ENCODE peak calls at places on chromosomes 11 and 22, in ten cellular contexts. One of them, this sample, is unnamed.

GRCh38 chr11:8765294-8765693 is 82.7 kb downstream of the RPL27A start:
- DNase-seq in stimulated activated CD8-positive, alpha-beta memory T cell treated with anti-CD3 and anti-CD28 coated beads, Interleukin-15, amount 100 ng/mL, for 1 hour: no peak
- DNase-seq in activated CD8-positive, alpha-beta T cell treated with anti-CD3 and anti-CD28 coated beads, Interleukin-2, amount 10 ng/mL, durations not matched to agents 7 days and 5 days: no peak
- DNase-seq in WERI-Rb-1: no peak
- DNase-seq in activated CD4-positive, CD25-positive, alpha-beta regulatory T cell treated with anti-CD3 and anti-CD28 coated beads, Interleukin-2, amount 50 U/mL, for 72 hours: no peak
- DNase-seq in A673: peak; percentile 25
- DNase-seq in cerebellar cortex: no peak
- DNase-seq in non-pigmented ciliary epithelial cell: no peak
- DNase-seq in stimulated activated CD4-positive, alpha-beta T cell treated with anti-CD3 and anti-CD28 coated beads, Interleukin-15, amount 100 ng/mL, for 1 hour: no peak
- DNase-seq in progenitor cell of endocrine pancreas: no peak
- DNase-seq in this sample: no peak

GRCh38 chr11:63622318-63622717 is 8.1 kb upstream of the PLAAT3 start:
- DNase-seq in activated CD4-positive, CD25-positive, alpha-beta regulatory T cell treated with anti-CD3 and anti-CD28 coated beads, Interleukin-2, amount 50 U/mL, for 72 hours: no peak
- DNase-seq in cerebellar cortex: no peak
- DNase-seq in progenitor cell of endocrine pancreas: no peak
- DNase-seq in stimulated activated CD8-positive, alpha-beta memory T cell treated with anti-CD3 and anti-CD28 coated beads, Interleukin-15, amount 100 ng/mL, for 1 hour: no peak
- DNase-seq in A673: no peak
- DNase-seq in non-pigmented ciliary epithelial cell: no peak
- DNase-seq in stimulated activated CD4-positive, alpha-beta T cell treated with anti-CD3 and anti-CD28 coated beads, Interleukin-15, amount 100 ng/mL, for 1 hour: no peak
- DNase-seq in activated CD8-positive, alpha-beta T cell treated with anti-CD3 and anti-CD28 coated beads, Interleukin-2, amount 10 ng/mL, durations not matched to agents 7 days and 5 days: no peak
- DNase-seq in WERI-Rb-1: no peak
- DNase-seq in this sample: no peak

GRCh38 chr11:3225159-3225758 is 6.6 kb upstream of the MRGPRG start:
- DNase-seq in stimulated activated CD8-positive, alpha-beta memory T cell treated with anti-CD3 and anti-CD28 coated beads, Interleukin-15, amount 100 ng/mL, for 1 hour: no peak
- DNase-seq in cerebellar cortex: no peak
- DNase-seq in activated CD8-positive, alpha-beta T cell treated with anti-CD3 and anti-CD28 coated beads, Interleukin-2, amount 10 ng/mL, durations not matched to agents 7 days and 5 days: peak; percentile 12
- DNase-seq in non-pigmented ciliary epithelial cell: no peak
- DNase-seq in progenitor cell of endocrine pancreas: no peak
- DNase-seq in WERI-Rb-1: no peak
- DNase-seq in A673: no peak
- DNase-seq in stimulated activated CD4-positive, alpha-beta T cell treated with anti-CD3 and anti-CD28 coated beads, Interleukin-15, amount 100 ng/mL, for 1 hour: no peak
- DNase-seq in activated CD4-positive, CD25-positive, alpha-beta regulatory T cell treated with anti-CD3 and anti-CD28 coated beads, Interleukin-2, amount 50 U/mL, for 72 hours: peak; percentile 17
- DNase-seq in this sample: no peak

GRCh38 chr11:10455637-10456487 is 798 bp downstream of the AMPD3 start:
- DNase-seq in non-pigmented ciliary epithelial cell: peak; percentile 54
- DNase-seq in A673: no peak
- DNase-seq in progenitor cell of endocrine pancreas: no peak
- DNase-seq in stimulated activated CD4-positive, alpha-beta T cell treated with anti-CD3 and anti-CD28 coated beads, Interleukin-15, amount 100 ng/mL, for 1 hour: peak; percentile 64
- DNase-seq in activated CD4-positive, CD25-positive, alpha-beta regulatory T cell treated with anti-CD3 and anti-CD28 coated beads, Interleukin-2, amount 50 U/mL, for 72 hours: peak; percentile 68
- DNase-seq in activated CD8-positive, alpha-beta T cell treated with anti-CD3 and anti-CD28 coated beads, Interleukin-2, amount 10 ng/mL, durations not matched to agents 7 days and 5 days: peak; percentile 88
- DNase-seq in stimulated activated CD8-positive, alpha-beta memory T cell treated with anti-CD3 and anti-CD28 coated beads, Interleukin-15, amount 100 ng/mL, for 1 hour: peak; percentile 33
- DNase-seq in cerebellar cortex: no peak
- DNase-seq in WERI-Rb-1: peak; percentile 56
- DNase-seq in this sample: no peak

GRCh38 chr22:25514436-25514835 is 50.0 kb upstream of the GRK3 start:
- DNase-seq in non-pigmented ciliary epithelial cell: no peak
- DNase-seq in progenitor cell of endocrine pancreas: no peak
- DNase-seq in A673: no peak
- DNase-seq in stimulated activated CD8-positive, alpha-beta memory T cell treated with anti-CD3 and anti-CD28 coated beads, Interleukin-15, amount 100 ng/mL, for 1 hour: no peak
- DNase-seq in cerebellar cortex: no peak
- DNase-seq in activated CD8-positive, alpha-beta T cell treated with anti-CD3 and anti-CD28 coated beads, Interleukin-2, amount 10 ng/mL, durations not matched to agents 7 days and 5 days: no peak
- DNase-seq in WERI-Rb-1: no peak
- DNase-seq in activated CD4-positive, CD25-positive, alpha-beta regulatory T cell treated with anti-CD3 and anti-CD28 coated beads, Interleukin-2, amount 50 U/mL, for 72 hours: no peak
- DNase-seq in stimulated activated CD4-positive, alpha-beta T cell treated with anti-CD3 and anti-CD28 coated beads, Interleukin-15, amount 100 ng/mL, for 1 hour: no peak
- DNase-seq in this sample: no peak

GRCh38 chr11:57903441-57904123 is 120.1 kb upstream of the OR9Q1 start:
- DNase-seq in activated CD4-positive, CD25-positive, alpha-beta regulatory T cell treated with anti-CD3 and anti-CD28 coated beads, Interleukin-2, amount 50 U/mL, for 72 hours: no peak
- DNase-seq in stimulated activated CD4-positive, alpha-beta T cell treated with anti-CD3 and anti-CD28 coated beads, Interleukin-15, amount 100 ng/mL, for 1 hour: no peak
- DNase-seq in WERI-Rb-1: no peak
- DNase-seq in stimulated activated CD8-positive, alpha-beta memory T cell treated with anti-CD3 and anti-CD28 coated beads, Interleukin-15, amount 100 ng/mL, for 1 hour: peak; percentile 7
- DNase-seq in cerebellar cortex: no peak
- DNase-seq in non-pigmented ciliary epithelial cell: no peak
- DNase-seq in A673: no peak
- DNase-seq in activated CD8-positive, alpha-beta T cell treated with anti-CD3 and anti-CD28 coated beads, Interleukin-2, amount 10 ng/mL, durations not matched to agents 7 days and 5 days: peak; percentile 45
- DNase-seq in progenitor cell of endocrine pancreas: no peak
- DNase-seq in this sample: no peak

GRCh38 chr22:29163808-29164207 is 41.9 kb upstream of the EMID1 start:
- DNase-seq in progenitor cell of endocrine pancreas: no peak
- DNase-seq in stimulated activated CD8-positive, alpha-beta memory T cell treated with anti-CD3 and anti-CD28 coated beads, Interleukin-15, amount 100 ng/mL, for 1 hour: no peak
- DNase-seq in cerebellar cortex: no peak
- DNase-seq in activated CD4-positive, CD25-positive, alpha-beta regulatory T cell treated with anti-CD3 and anti-CD28 coated beads, Interleukin-2, amount 50 U/mL, for 72 hours: no peak
- DNase-seq in A673: no peak
- DNase-seq in non-pigmented ciliary epithelial cell: no peak
- DNase-seq in stimulated activated CD4-positive, alpha-beta T cell treated with anti-CD3 and anti-CD28 coated beads, Interleukin-15, amount 100 ng/mL, for 1 hour: no peak
- DNase-seq in WERI-Rb-1: no peak
- DNase-seq in activated CD8-positive, alpha-beta T cell treated with anti-CD3 and anti-CD28 coated beads, Interleukin-2, amount 10 ng/mL, durations not matched to agents 7 days and 5 days: no peak
- DNase-seq in this sample: no peak

GRCh38 chr22:30609260-30610185 is 2.5 kb downstream of the TCN2 start:
- DNase-seq in A673: peak; percentile 12
- DNase-seq in non-pigmented ciliary epithelial cell: no peak
- DNase-seq in WERI-Rb-1: no peak
- DNase-seq in stimulated activated CD4-positive, alpha-beta T cell treated with anti-CD3 and anti-CD28 coated beads, Interleukin-15, amount 100 ng/mL, for 1 hour: no peak
- DNase-seq in activated CD8-positive, alpha-beta T cell treated with anti-CD3 and anti-CD28 coated beads, Interleukin-2, amount 10 ng/mL, durations not matched to agents 7 days and 5 days: peak; percentile 36
- DNase-seq in progenitor cell of endocrine pancreas: no peak
- DNase-seq in cerebellar cortex: no peak
- DNase-seq in activated CD4-positive, CD25-positive, alpha-beta regulatory T cell treated with anti-CD3 and anti-CD28 coated beads, Interleukin-2, amount 50 U/mL, for 72 hours: no peak
- DNase-seq in stimulated activated CD8-positive, alpha-beta memory T cell treated with anti-CD3 and anti-CD28 coated beads, Interleukin-15, amount 100 ng/mL, for 1 hour: no peak
- DNase-seq in this sample: no peak

GRCh38 chr11:114089748-114090147 is 30.2 kb downstream of the ZBTB16 start:
- DNase-seq in progenitor cell of endocrine pancreas: no peak
- DNase-seq in activated CD4-positive, CD25-positive, alpha-beta regulatory T cell treated with anti-CD3 and anti-CD28 coated beads, Interleukin-2, amount 50 U/mL, for 72 hours: no peak
- DNase-seq in WERI-Rb-1: no peak
- DNase-seq in activated CD8-positive, alpha-beta T cell treated with anti-CD3 and anti-CD28 coated beads, Interleukin-2, amount 10 ng/mL, durations not matched to agents 7 days and 5 days: no peak
- DNase-seq in A673: no peak
- DNase-seq in non-pigmented ciliary epithelial cell: no peak
- DNase-seq in stimulated activated CD8-positive, alpha-beta memory T cell treated with anti-CD3 and anti-CD28 coated beads, Interleukin-15, amount 100 ng/mL, for 1 hour: no peak
- DNase-seq in stimulated activated CD4-positive, alpha-beta T cell treated with anti-CD3 and anti-CD28 coated beads, Interleukin-15, amount 100 ng/mL, for 1 hour: no peak
- DNase-seq in cerebellar cortex: no peak
- DNase-seq in this sample: no peak

GRCh38 chr11:65487467-65488272 is 11.2 kb upstream of the MALAT1 start:
- DNase-seq in activated CD4-positive, CD25-positive, alpha-beta regulatory T cell treated with anti-CD3 and anti-CD28 coated beads, Interleukin-2, amount 50 U/mL, for 72 hours: peak; percentile 54
- DNase-seq in cerebellar cortex: peak; percentile 100
- DNase-seq in progenitor cell of endocrine pancreas: peak; percentile 75
- DNase-seq in A673: peak; percentile 100
- DNase-seq in non-pigmented ciliary epithelial cell: peak; percentile 100
- DNase-seq in stimulated activated CD4-positive, alpha-beta T cell treated with anti-CD3 and anti-CD28 coated beads, Interleukin-15, amount 100 ng/mL, for 1 hour: no peak
- DNase-seq in WERI-Rb-1: peak; percentile 96
- DNase-seq in stimulated activated CD8-positive, alpha-beta memory T cell treated with anti-CD3 and anti-CD28 coated beads, Interleukin-15, amount 100 ng/mL, for 1 hour: no peak
- DNase-seq in activated CD8-positive, alpha-beta T cell treated with anti-CD3 and anti-CD28 coated beads, Interleukin-2, amount 10 ng/mL, durations not matched to agents 7 days and 5 days: no peak
- DNase-seq in this sample: peak; percentile 96

GRCh38 chr11:22879615-22880014 is 19.3 kb upstream of the CCDC179 start:
- DNase-seq in stimulated activated CD8-positive, alpha-beta memory T cell treated with anti-CD3 and anti-CD28 coated beads, Interleukin-15, amount 100 ng/mL, for 1 hour: no peak
- DNase-seq in cerebellar cortex: no peak
- DNase-seq in stimulated activated CD4-positive, alpha-beta T cell treated with anti-CD3 and anti-CD28 coated beads, Interleukin-15, amount 100 ng/mL, for 1 hour: no peak
- DNase-seq in A673: no peak
- DNase-seq in WERI-Rb-1: no peak
- DNase-seq in activated CD4-positive, CD25-positive, alpha-beta regulatory T cell treated with anti-CD3 and anti-CD28 coated beads, Interleukin-2, amount 50 U/mL, for 72 hours: no peak
- DNase-seq in non-pigmented ciliary epithelial cell: no peak
- DNase-seq in progenitor cell of endocrine pancreas: no peak
- DNase-seq in activated CD8-positive, alpha-beta T cell treated with anti-CD3 and anti-CD28 coated beads, Interleukin-2, amount 10 ng/mL, durations not matched to agents 7 days and 5 days: no peak
- DNase-seq in this sample: no peak

GRCh38 chr11:45578286-45578685 is 87.1 kb downstream of the CHST1 start:
- DNase-seq in progenitor cell of endocrine pancreas: no peak
- DNase-seq in WERI-Rb-1: no peak
- DNase-seq in stimulated activated CD8-positive, alpha-beta memory T cell treated with anti-CD3 and anti-CD28 coated beads, Interleukin-15, amount 100 ng/mL, for 1 hour: no peak
- DNase-seq in activated CD8-positive, alpha-beta T cell treated with anti-CD3 and anti-CD28 coated beads, Interleukin-2, amount 10 ng/mL, durations not matched to agents 7 days and 5 days: no peak
- DNase-seq in A673: peak; percentile 65
- DNase-seq in stimulated activated CD4-positive, alpha-beta T cell treated with anti-CD3 and anti-CD28 coated beads, Interleukin-15, amount 100 ng/mL, for 1 hour: no peak
- DNase-seq in activated CD4-positive, CD25-positive, alpha-beta regulatory T cell treated with anti-CD3 and anti-CD28 coated beads, Interleukin-2, amount 50 U/mL, for 72 hours: no peak
- DNase-seq in non-pigmented ciliary epithelial cell: no peak
- DNase-seq in cerebellar cortex: no peak
- DNase-seq in this sample: no peak

GRCh38 chr11:86245369-86246292 is 1.1 kb downstream of the EED start:
- DNase-seq in activated CD4-positive, CD25-positive, alpha-beta regulatory T cell treated with anti-CD3 and anti-CD28 coated beads, Interleukin-2, amount 50 U/mL, for 72 hours: no peak
- DNase-seq in cerebellar cortex: peak; percentile 14
- DNase-seq in stimulated activated CD4-positive, alpha-beta T cell treated with anti-CD3 and anti-CD28 coated beads, Interleukin-15, amount 100 ng/mL, for 1 hour: no peak
- DNase-seq in activated CD8-positive, alpha-beta T cell treated with anti-CD3 and anti-CD28 coated beads, Interleukin-2, amount 10 ng/mL, durations not matched to agents 7 days and 5 days: peak; percentile 28
- DNase-seq in progenitor cell of endocrine pancreas: peak; percentile 16
- DNase-seq in WERI-Rb-1: peak; percentile 26
- DNase-seq in A673: peak; percentile 32
- DNase-seq in non-pigmented ciliary epithelial cell: no peak
- DNase-seq in stimulated activated CD8-positive, alpha-beta memory T cell treated with anti-CD3 and anti-CD28 coated beads, Interleukin-15, amount 100 ng/mL, for 1 hour: no peak
- DNase-seq in this sample: no peak

GRCh38 chr11:27902981-27903624 is 202.8 kb upstream of the BDNF start:
- DNase-seq in activated CD8-positive, alpha-beta T cell treated with anti-CD3 and anti-CD28 coated beads, Interleukin-2, amount 10 ng/mL, durations not matched to agents 7 days and 5 days: no peak
- DNase-seq in A673: no peak
- DNase-seq in stimulated activated CD8-positive, alpha-beta memory T cell treated with anti-CD3 and anti-CD28 coated beads, Interleukin-15, amount 100 ng/mL, for 1 hour: no peak
- DNase-seq in stimulated activated CD4-positive, alpha-beta T cell treated with anti-CD3 and anti-CD28 coated beads, Interleukin-15, amount 100 ng/mL, for 1 hour: no peak
- DNase-seq in cerebellar cortex: no peak
- DNase-seq in non-pigmented ciliary epithelial cell: no peak
- DNase-seq in activated CD4-positive, CD25-positive, alpha-beta regulatory T cell treated with anti-CD3 and anti-CD28 coated beads, Interleukin-2, amount 50 U/mL, for 72 hours: no peak
- DNase-seq in WERI-Rb-1: no peak
- DNase-seq in progenitor cell of endocrine pancreas: no peak
- DNase-seq in this sample: no peak

GRCh38 chr11:6362868-6363678 is 27.2 kb upstream of the SMPD1 start:
- DNase-seq in stimulated activated CD4-positive, alpha-beta T cell treated with anti-CD3 and anti-CD28 coated beads, Interleukin-15, amount 100 ng/mL, for 1 hour: peak; percentile 50
- DNase-seq in WERI-Rb-1: peak; percentile 88
- DNase-seq in activated CD4-positive, CD25-positive, alpha-beta regulatory T cell treated with anti-CD3 and anti-CD28 coated beads, Interleukin-2, amount 50 U/mL, for 72 hours: peak; percentile 61
- DNase-seq in progenitor cell of endocrine pancreas: peak; percentile 70
- DNase-seq in non-pigmented ciliary epithelial cell: peak; percentile 53
- DNase-seq in stimulated activated CD8-positive, alpha-beta memory T cell treated with anti-CD3 and anti-CD28 coated beads, Interleukin-15, amount 100 ng/mL, for 1 hour: peak; percentile 38
- DNase-seq in A673: peak; percentile 85
- DNase-seq in cerebellar cortex: peak; percentile 90
- DNase-seq in activated CD8-positive, alpha-beta T cell treated with anti-CD3 and anti-CD28 coated beads, Interleukin-2, amount 10 ng/mL, durations not matched to agents 7 days and 5 days: peak; percentile 81
- DNase-seq in this sample: peak; percentile 63

GRCh38 chr11:35275808-35276170 is 136.8 kb downstream of the CD44 start:
- DNase-seq in activated CD8-positive, alpha-beta T cell treated with anti-CD3 and anti-CD28 coated beads, Interleukin-2, amount 10 ng/mL, durations not matched to agents 7 days and 5 days: no peak
- DNase-seq in stimulated activated CD4-positive, alpha-beta T cell treated with anti-CD3 and anti-CD28 coated beads, Interleukin-15, amount 100 ng/mL, for 1 hour: no peak
- DNase-seq in WERI-Rb-1: no peak
- DNase-seq in A673: no peak
- DNase-seq in cerebellar cortex: no peak
- DNase-seq in activated CD4-positive, CD25-positive, alpha-beta regulatory T cell treated with anti-CD3 and anti-CD28 coated beads, Interleukin-2, amount 50 U/mL, for 72 hours: no peak
- DNase-seq in non-pigmented ciliary epithelial cell: no peak
- DNase-seq in stimulated activated CD8-positive, alpha-beta memory T cell treated with anti-CD3 and anti-CD28 coated beads, Interleukin-15, amount 100 ng/mL, for 1 hour: no peak
- DNase-seq in progenitor cell of endocrine pancreas: no peak
- DNase-seq in this sample: no peak

GRCh38 chr11:79400717-79401330 is 40.0 kb downstream of the TENM4 start:
- DNase-seq in stimulated activated CD4-positive, alpha-beta T cell treated with anti-CD3 and anti-CD28 coated beads, Interleukin-15, amount 100 ng/mL, for 1 hour: no peak
- DNase-seq in progenitor cell of endocrine pancreas: no peak
- DNase-seq in non-pigmented ciliary epithelial cell: no peak
- DNase-seq in A673: peak; percentile 36
- DNase-seq in cerebellar cortex: peak; percentile 28
- DNase-seq in activated CD8-positive, alpha-beta T cell treated with anti-CD3 and anti-CD28 coated beads, Interleukin-2, amount 10 ng/mL, durations not matched to agents 7 days and 5 days: no peak
- DNase-seq in activated CD4-positive, CD25-positive, alpha-beta regulatory T cell treated with anti-CD3 and anti-CD28 coated beads, Interleukin-2, amount 50 U/mL, for 72 hours: no peak
- DNase-seq in stimulated activated CD8-positive, alpha-beta memory T cell treated with anti-CD3 and anti-CD28 coated beads, Interleukin-15, amount 100 ng/mL, for 1 hour: no peak
- DNase-seq in WERI-Rb-1: peak; percentile 46
- DNase-seq in this sample: no peak

GRCh38 chr22:17430298-17430900 is 61.1 kb downstream of the CECR2 start:
- DNase-seq in non-pigmented ciliary epithelial cell: no peak
- DNase-seq in cerebellar cortex: no peak
- DNase-seq in A673: no peak
- DNase-seq in activated CD4-positive, CD25-positive, alpha-beta regulatory T cell treated with anti-CD3 and anti-CD28 coated beads, Interleukin-2, amount 50 U/mL, for 72 hours: no peak
- DNase-seq in progenitor cell of endocrine pancreas: no peak
- DNase-seq in activated CD8-positive, alpha-beta T cell treated with anti-CD3 and anti-CD28 coated beads, Interleukin-2, amount 10 ng/mL, durations not matched to agents 7 days and 5 days: no peak
- DNase-seq in stimulated activated CD8-positive, alpha-beta memory T cell treated with anti-CD3 and anti-CD28 coated beads, Interleukin-15, amount 100 ng/mL, for 1 hour: no peak
- DNase-seq in WERI-Rb-1: no peak
- DNase-seq in stimulated activated CD4-positive, alpha-beta T cell treated with anti-CD3 and anti-CD28 coated beads, Interleukin-15, amount 100 ng/mL, for 1 hour: no peak
- DNase-seq in this sample: no peak

GRCh38 chr11:119584193-119585037 is 144.6 kb downstream of the NECTIN1 start:
- DNase-seq in activated CD4-positive, CD25-positive, alpha-beta regulatory T cell treated with anti-CD3 and anti-CD28 coated beads, Interleukin-2, amount 50 U/mL, for 72 hours: no peak
- DNase-seq in stimulated activated CD4-positive, alpha-beta T cell treated with anti-CD3 and anti-CD28 coated beads, Interleukin-15, amount 100 ng/mL, for 1 hour: no peak
- DNase-seq in A673: peak; percentile 99
- DNase-seq in non-pigmented ciliary epithelial cell: no peak
- DNase-seq in WERI-Rb-1: peak; percentile 76
- DNase-seq in activated CD8-positive, alpha-beta T cell treated with anti-CD3 and anti-CD28 coated beads, Interleukin-2, amount 10 ng/mL, durations not matched to agents 7 days and 5 days: no peak
- DNase-seq in stimulated activated CD8-positive, alpha-beta memory T cell treated with anti-CD3 and anti-CD28 coated beads, Interleukin-15, amount 100 ng/mL, for 1 hour: no peak
- DNase-seq in progenitor cell of endocrine pancreas: peak; percentile 25
- DNase-seq in cerebellar cortex: no peak
- DNase-seq in this sample: peak; percentile 64

GRCh38 chr11:113528982-113529381 is 53.8 kb upstream of the DRD2 start:
- DNase-seq in activated CD4-positive, CD25-positive, alpha-beta regulatory T cell treated with anti-CD3 and anti-CD28 coated beads, Interleukin-2, amount 50 U/mL, for 72 hours: no peak
- DNase-seq in non-pigmented ciliary epithelial cell: no peak
- DNase-seq in progenitor cell of endocrine pancreas: no peak
- DNase-seq in cerebellar cortex: no peak
- DNase-seq in activated CD8-positive, alpha-beta T cell treated with anti-CD3 and anti-CD28 coated beads, Interleukin-2, amount 10 ng/mL, durations not matched to agents 7 days and 5 days: no peak
- DNase-seq in A673: no peak
- DNase-seq in stimulated activated CD4-positive, alpha-beta T cell treated with anti-CD3 and anti-CD28 coated beads, Interleukin-15, amount 100 ng/mL, for 1 hour: no peak
- DNase-seq in WERI-Rb-1: no peak
- DNase-seq in stimulated activated CD8-positive, alpha-beta memory T cell treated with anti-CD3 and anti-CD28 coated beads, Interleukin-15, amount 100 ng/mL, for 1 hour: no peak
- DNase-seq in this sample: no peak

GRCh38 chr11:63915961-63916836 is 765 bp downstream of the RCOR2 start:
- DNase-seq in cerebellar cortex: peak; percentile 63
- DNase-seq in non-pigmented ciliary epithelial cell: no peak
- DNase-seq in progenitor cell of endocrine pancreas: peak; percentile 76
- DNase-seq in activated CD8-positive, alpha-beta T cell treated with anti-CD3 and anti-CD28 coated beads, Interleukin-2, amount 10 ng/mL, durations not matched to agents 7 days and 5 days: peak; percentile 54
- DNase-seq in A673: peak; percentile 79
- DNase-seq in activated CD4-positive, CD25-positive, alpha-beta regulatory T cell treated with anti-CD3 and anti-CD28 coated beads, Interleukin-2, amount 50 U/mL, for 72 hours: peak; percentile 51
- DNase-seq in stimulated activated CD8-positive, alpha-beta memory T cell treated with anti-CD3 and anti-CD28 coated beads, Interleukin-15, amount 100 ng/mL, for 1 hour: no peak
- DNase-seq in stimulated activated CD4-positive, alpha-beta T cell treated with anti-CD3 and anti-CD28 coated beads, Interleukin-15, amount 100 ng/mL, for 1 hour: no peak
- DNase-seq in WERI-Rb-1: peak; percentile 89
- DNase-seq in this sample: no peak

GRCh38 chr11:65425105-65425970 is 2.7 kb downstream of the NEAT1 start:
- DNase-seq in A673: peak; percentile 86
- DNase-seq in WERI-Rb-1: no peak
- DNase-seq in stimulated activated CD4-positive, alpha-beta T cell treated with anti-CD3 and anti-CD28 coated beads, Interleukin-15, amount 100 ng/mL, for 1 hour: peak; percentile 44
- DNase-seq in activated CD8-positive, alpha-beta T cell treated with anti-CD3 and anti-CD28 coated beads, Interleukin-2, amount 10 ng/mL, durations not matched to agents 7 days and 5 days: peak; percentile 91
- DNase-seq in activated CD4-positive, CD25-positive, alpha-beta regulatory T cell treated with anti-CD3 and anti-CD28 coated beads, Interleukin-2, amount 50 U/mL, for 72 hours: peak; percentile 67
- DNase-seq in cerebellar cortex: peak; percentile 78
- DNase-seq in stimulated activated CD8-positive, alpha-beta memory T cell treated with anti-CD3 and anti-CD28 coated beads, Interleukin-15, amount 100 ng/mL, for 1 hour: peak; percentile 62
- DNase-seq in non-pigmented ciliary epithelial cell: no peak
- DNase-seq in progenitor cell of endocrine pancreas: no peak
- DNase-seq in this sample: no peak

GRCh38 chr22:20083891-20084546 is 4.0 kb downstream of the DGCR8 start:
- DNase-seq in stimulated activated CD4-positive, alpha-beta T cell treated with anti-CD3 and anti-CD28 coated beads, Interleukin-15, amount 100 ng/mL, for 1 hour: no peak
- DNase-seq in non-pigmented ciliary epithelial cell: no peak
- DNase-seq in activated CD8-positive, alpha-beta T cell treated with anti-CD3 and anti-CD28 coated beads, Interleukin-2, amount 10 ng/mL, durations not matched to agents 7 days and 5 days: no peak
- DNase-seq in WERI-Rb-1: no peak
- DNase-seq in activated CD4-positive, CD25-positive, alpha-beta regulatory T cell treated with anti-CD3 and anti-CD28 coated beads, Interleukin-2, amount 50 U/mL, for 72 hours: no peak
- DNase-seq in cerebellar cortex: no peak
- DNase-seq in A673: no peak
- DNase-seq in stimulated activated CD8-positive, alpha-beta memory T cell treated with anti-CD3 and anti-CD28 coated beads, Interleukin-15, amount 100 ng/mL, for 1 hour: no peak
- DNase-seq in progenitor cell of endocrine pancreas: no peak
- DNase-seq in this sample: no peak

This sample was measured in mesothelial cell of epicardium.